ENCODE peak calls at places on chromosomes 6 and 20, in four cellular contexts. V, Y, J and B are unnamed samples.

GRCh38 chr6:169449221-169449620 is 195.6 kb upstream of the THBS2 start:
- DNase-seq in V (no peak), Y (no peak), J (no peak), B (no peak)

GRCh38 chr6:63685453-63686379 is 50.1 kb downstream of the PHF3 start:
- DNase-seq in V (no peak), Y (no peak), J (no peak), B (no peak)

GRCh38 chr6:116280161-116280959 is 630 bp upstream of the TSPYL1 start:
- DNase-seq in V (no peak), Y (no peak), J (no peak), B (no peak)

GRCh38 chr20:33684533-33685327 is 1.5 kb downstream of the E2F1 start:
- DNase-seq in V (no peak), Y (peak; percentile 51), J (no peak), B (no peak)

GRCh38 chr20:34583524-34583923 is 25.0 kb downstream of the MAP1LC3A start:
- DNase-seq in V (no peak), Y (no peak), J (no peak), B (no peak)

GRCh38 chr6:34130870-34131269 is 15.0 kb downstream of the GRM4 start:
- DNase-seq in V (no peak), Y (no peak), J (no peak), B (no peak)

GRCh38 chr20:32326507-32326851 is 31.7 kb upstream of the ASXL1 start:
- DNase-seq in V (no peak), Y (no peak), J (no peak), B (no peak)

GRCh38 chr6:142568857-142569597 is 267.2 kb downstream of the ADGRG6 start:
- DNase-seq in V (no peak), Y (no peak), J (peak; percentile 48), B (no peak)

GRCh38 chr6:7691675-7692452 is 34.0 kb upstream of the BMP6 start:
- DNase-seq in V (no peak), Y (no peak), J (peak; percentile 31), B (no peak)

GRCh38 chr6:12060780-12061619 is 48.9 kb downstream of the HIVEP1 start:
- DNase-seq in V (peak; percentile 28), Y (peak; percentile 68), J (no peak), B (peak; percentile 63)

GRCh38 chr20:49747707-49748524 is 34.2 kb upstream of the B4GALT5 start:
- DNase-seq in V (no peak), Y (no peak), J (peak; percentile 23), B (peak; percentile 53)

GRCh38 chr20:61159940-61160688 is 91.9 kb upstream of the CDH4 start:
- DNase-seq in V (no peak), Y (no peak), J (no peak), B (no peak)
- TF ChIP-seq CTCF in V (no peak), Y (no peak), J (no peak), B (no peak)

GRCh38 chr20:57313951-57314350 is 15.7 kb upstream of the SPO11 start:
- DNase-seq in V (no peak), Y (no peak), J (no peak), B (no peak)

GRCh38 chr20:57315083-57315963 is 14.3 kb upstream of the SPO11 start:
- DNase-seq in V (no peak), Y (no peak), J (no peak), B (no peak)

GRCh38 chr20:57312138-57312537 is 17.5 kb upstream of the SPO11 start:
- DNase-seq in V (no peak), Y (no peak), J (no peak), B (no peak)

GRCh38 chr20:57310821-57311514 is 18.6 kb upstream of the SPO11 start:
- DNase-seq in V (no peak), Y (no peak), J (no peak), B (no peak)

GRCh38 chr20:57313230-57313629 is 16.4 kb upstream of the SPO11 start:
- DNase-seq in V (no peak), Y (no peak), J (no peak), B (no peak)
- TF ChIP-seq CTCF in V (no peak), Y (no peak), J (no peak), B (no peak)

GRCh38 chr6:36078159-36078558 is 50.6 kb downstream of the MAPK14 start:
- DNase-seq in V (no peak), Y (no peak), J (no peak), B (no peak)

GRCh38 chr6:36073587-36073986 is 46.0 kb downstream of the MAPK14 start:
- DNase-seq in V (no peak), Y (no peak), J (no peak), B (no peak)

GRCh38 chr6:36076178-36077088 is 48.8 kb downstream of the MAPK14 start:
- DNase-seq in V (no peak), Y (no peak), J (no peak), B (no peak)

GRCh38 chr6:36079596-36079995 is 50.7 kb upstream of the MAPK13 start:
- DNase-seq in V (no peak), Y (no peak), J (no peak), B (no peak)

DNA sequence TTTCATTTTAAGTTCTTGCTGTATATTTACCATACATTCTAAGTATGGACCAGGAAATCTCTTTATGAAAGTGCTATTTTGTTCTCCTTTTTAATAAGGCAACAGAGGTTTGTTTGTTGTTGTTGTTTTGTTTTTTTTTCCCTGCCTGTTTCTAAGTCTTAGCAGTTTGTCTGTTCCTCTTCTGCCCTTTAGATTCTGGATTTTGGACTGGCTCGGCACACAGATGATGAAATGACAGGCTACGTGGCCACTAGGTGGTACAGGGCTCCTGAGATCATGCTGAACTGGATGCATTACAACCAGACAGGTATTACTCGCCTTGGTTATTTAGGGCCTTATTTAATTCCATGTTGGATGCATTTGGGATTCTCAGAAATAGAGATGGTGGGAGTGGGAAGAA is 48.0 kb downstream of the MAPK14 start:
- DNase-seq in V (no peak), Y (no peak), J (no peak), B (no peak)
- TF ChIP-seq CTCF in V (peak; percentile 29), Y (no peak), J (no peak), B (peak; percentile 70)

GRCh38 chr6:3593161-3593560 is 136.3 kb upstream of the SLC22A23 start:
- DNase-seq in V (no peak), Y (no peak), J (no peak), B (no peak)
- TF ChIP-seq CTCF in V (no peak), Y (no peak), J (no peak), B (no peak)

GRCh38 chr6:32129297-32130088 is 595 bp downstream of the FKBPL start:
- DNase-seq in V (no peak), Y (no peak), J (no peak), B (no peak)
- TF ChIP-seq CTCF in V (no peak), Y (no peak), J (no peak), B (no peak)

GRCh38 chr20:4782373-4782772 is 60.7 kb downstream of the PRND start:
- DNase-seq in V (no peak), Y (no peak), J (no peak), B (no peak)

GRCh38 chr20:4776079-4776630 is 54.4 kb downstream of the PRND start:
- DNase-seq in V (no peak), Y (no peak), J (no peak), B (no peak)

GRCh38 chr20:4781211-4781610 is 59.5 kb downstream of the PRND start:
- DNase-seq in V (no peak), Y (no peak), J (no peak), B (no peak)

GRCh38 chr20:4781637-4782349 is 60.1 kb downstream of the PRND start:
- DNase-seq in V (no peak), Y (no peak), J (no peak), B (no peak)

GRCh38 chr20:4780245-4780644 is 58.5 kb downstream of the PRND start:
- DNase-seq in V (no peak), Y (no peak), J (no peak), B (no peak)
- TF ChIP-seq CTCF in V (no peak), Y (no peak), J (no peak), B (no peak)